ENCODE peak calls at places on chromosomes 1 and 21, in eight cellular contexts. Q, P, V, N, M, S, H and E are unnamed samples.

GRCh38 chr1:109985251-109986053 is 887 bp downstream of the AHCYL1 start:
- DNase-seq in Q (no peak), P (no peak), V (no peak), N (no peak), M (no peak), S (no peak), H (peak), E (no peak)

GRCh38 chr1:47761974-47762373 is 235.2 kb downstream of the TRABD2B start:
- DNase-seq in Q (no peak), P (no peak), V (no peak), N (no peak), M (no peak), S (no peak), H (no peak), E (no peak)

GRCh38 chr21:33403128-33403785 is at the start of gene IFNGR2:
- DNase-seq in Q (no peak), P (no peak), V (peak), N (no peak), M (no peak), S (peak), H (no peak), E (no peak)

GRCh38 chr1:91871994-91872393 is 14.0 kb downstream of the TGFBR3 start:
- DNase-seq in Q (no peak), P (no peak), V (no peak), N (no peak), M (no peak), S (no peak), H (peak), E (no peak)

GRCh38 chr1:30277415-30277814 is 446.0 kb downstream of the MATN1 start:
- DNase-seq in Q (no peak), P (no peak), V (no peak), N (no peak), M (no peak), S (no peak), H (no peak), E (no peak)

GRCh38 chr1:5667513-5668325 is 324.5 kb downstream of the NPHP4 start:
- DNase-seq in Q (no peak), P (no peak), V (no peak), N (no peak), M (no peak), S (no peak), H (no peak), E (no peak)

GRCh38 chr1:109298666-109299086 is 8.1 kb downstream of the MYBPHL start:
- DNase-seq in Q (peak), P (no peak), V (peak), N (peak), M (no peak), S (no peak), H (peak), E (no peak)

GRCh38 chr1:100700586-100700985 is 19.0 kb upstream of the VCAM1 start:
- DNase-seq in Q (no peak), P (no peak), V (no peak), N (no peak), M (no peak), S (no peak), H (peak), E (no peak)

GRCh38 chr1:92909321-92909720 is 51.9 kb downstream of the DIPK1A start:
- DNase-seq in Q (peak), P (no peak), V (peak), N (peak), M (no peak), S (no peak), H (peak), E (no peak)

GRCh38 chr1:72284398-72285073 is 2.2 kb upstream of the NEGR1 start:
- DNase-seq in Q (peak), P (peak), V (peak), N (peak), M (no peak), S (peak), H (peak), E (peak)

GRCh38 chr1:192763243-192763642 is 45.6 kb upstream of the RGS2 start:
- DNase-seq in Q (peak), P (no peak), V (peak), N (no peak), M (no peak), S (no peak), H (peak), E (no peak)

GRCh38 chr1:107547363-107548155 is 406.7 kb downstream of the NTNG1 start:
- DNase-seq in Q (no peak), P (no peak), V (peak), N (no peak), M (no peak), S (no peak), H (no peak), E (no peak)

GRCh38 chr1:152442765-152443164 is 28.7 kb upstream of the CRNN start:
- DNase-seq in Q (peak), P (no peak), V (no peak), N (no peak), M (no peak), S (no peak), H (peak), E (no peak)

GRCh38 chr1:210828996-210829596 is 304.9 kb downstream of the KCNH1 start:
- DNase-seq in Q (no peak), P (no peak), V (no peak), N (no peak), M (no peak), S (no peak), H (no peak), E (no peak)

GRCh38 chr1:25746299-25747045 is 53.5 kb upstream of the SELENON start:
- DNase-seq in Q (no peak), P (no peak), V (no peak), N (no peak), M (no peak), S (no peak), H (no peak), E (no peak)

GRCh38 chr1:25744636-25745425 is 55.2 kb upstream of the SELENON start:
- DNase-seq in Q (no peak), P (no peak), V (no peak), N (no peak), M (no peak), S (no peak), H (no peak), E (no peak)

GRCh38 chr1:25743164-25744139 is 56.5 kb upstream of the SELENON start:
- DNase-seq in Q (peak), P (no peak), V (peak), N (peak), M (peak), S (no peak), H (peak), E (no peak)

GRCh38 chr1:25742316-25742715 is 57.7 kb upstream of the SELENON start:
- DNase-seq in Q (no peak), P (no peak), V (no peak), N (no peak), M (no peak), S (no peak), H (no peak), E (no peak)

GRCh38 chr1:25744140-25744581 is 55.8 kb upstream of the SELENON start:
- DNase-seq in Q (peak), P (no peak), V (peak), N (peak), M (no peak), S (no peak), H (peak), E (no peak)
- TF ChIP-seq CTCF in Q (peak), P (no peak), V (peak), N (peak), M (no peak), S (no peak), H (peak), E (no peak)

GRCh38 chr21:38080888-38081287 is 164.6 kb upstream of the KCNJ6 start:
- DNase-seq in Q (no peak), P (no peak), V (no peak), N (no peak), M (no peak), S (no peak), H (no peak), E (no peak)
- TF ChIP-seq CTCF in Q (no peak), P (no peak), V (no peak), N (no peak), M (no peak), S (no peak), H (no peak), E (no peak)

DNA sequence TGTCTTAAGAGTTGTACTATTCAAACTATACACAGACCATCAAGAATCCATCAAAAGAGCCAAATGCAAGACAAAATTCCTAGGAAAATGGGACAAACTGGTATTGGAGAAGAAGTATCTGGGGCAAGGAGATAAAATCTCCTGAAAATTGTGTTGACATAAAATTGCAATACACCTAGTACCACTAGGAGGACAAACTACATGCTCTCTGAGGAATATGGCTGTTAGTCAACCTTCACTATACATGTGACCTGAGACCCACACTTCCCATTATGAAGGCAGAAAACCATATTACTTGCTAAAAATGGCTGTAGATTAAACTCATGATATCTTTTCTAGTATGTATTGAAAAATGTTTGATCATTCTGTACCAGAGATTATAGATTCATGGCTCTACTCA is 30.0 kb downstream of the IRF2BP2 start:
- DNase-seq in Q (peak), P (peak), V (peak), N (no peak), M (no peak), S (no peak), H (no peak), E (no peak)
- TF ChIP-seq CTCF in Q (peak), P (peak), V (no peak), N (peak), M (no peak), S (peak), H (peak), E (peak)

DNA sequence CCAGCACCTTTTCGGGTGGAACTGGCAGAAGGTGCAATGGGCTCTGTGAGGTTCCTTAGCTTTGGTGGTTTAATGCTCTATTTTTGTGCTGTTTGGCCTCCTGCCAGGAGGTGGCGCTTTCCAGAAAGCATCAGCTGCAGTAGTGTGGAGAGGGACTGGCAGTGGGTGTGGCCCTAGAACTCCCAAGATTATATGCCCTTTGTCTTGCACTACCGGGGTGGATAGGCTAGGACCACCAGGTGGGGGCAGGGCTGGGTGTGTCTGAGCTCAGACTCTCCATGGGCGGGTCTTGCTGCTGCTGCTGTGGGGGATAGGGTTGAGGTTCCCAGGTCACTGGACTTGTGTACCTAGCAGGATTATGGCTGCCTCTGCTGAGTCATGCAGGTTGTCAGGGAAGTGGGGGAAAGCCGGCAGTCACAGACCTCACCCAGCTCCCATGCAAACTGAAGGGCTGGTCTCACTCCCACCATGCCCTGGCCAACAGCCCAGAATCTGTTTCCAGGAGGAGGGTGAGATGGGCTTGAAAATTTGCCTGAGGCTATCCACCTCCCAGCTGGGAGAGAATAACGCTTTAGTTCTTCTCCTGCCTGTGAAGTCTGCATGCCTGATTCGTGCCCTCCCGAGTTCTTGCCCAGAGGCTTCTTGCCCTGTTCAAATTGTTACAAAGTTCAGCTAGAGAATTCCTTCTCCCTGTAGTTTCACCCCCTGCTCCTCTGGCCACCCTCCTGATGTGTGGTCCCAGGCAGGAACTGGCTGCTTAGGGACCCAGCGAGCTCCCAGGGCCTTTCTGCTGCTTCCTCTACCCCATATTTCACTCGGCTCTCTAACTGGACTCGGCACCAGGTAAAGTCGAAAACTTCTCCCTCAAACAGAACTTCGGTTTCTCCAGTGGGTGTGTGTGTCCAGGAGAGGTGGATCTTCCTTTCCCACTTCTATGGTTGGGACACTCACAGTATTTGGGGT is 76.5 kb upstream of the BTG3 start:
- DNase-seq in Q (no peak), P (peak), V (no peak), N (peak), M (no peak), S (no peak), H (no peak), E (no peak)
- TF ChIP-seq CTCF in Q (no peak), P (no peak), V (peak), N (peak), M (no peak), S (peak), H (no peak), E (peak)

GRCh38 chr1:206960676-206961386 is 9.4 kb downstream of the FCAMR start:
- DNase-seq in Q (no peak), P (no peak), V (no peak), N (no peak), M (no peak), S (no peak), H (no peak), E (no peak)
- TF ChIP-seq CTCF in Q (no peak), P (no peak), V (no peak), N (no peak), M (no peak), S (no peak), H (no peak), E (no peak)

GRCh38 chr1:15324867-15325335 is 77.9 kb downstream of the FHAD1 start:
- DNase-seq in Q (no peak), P (no peak), V (no peak), N (no peak), M (no peak), S (no peak), H (no peak), E (no peak)

GRCh38 chr1:15323989-15324866 is 77.2 kb downstream of the FHAD1 start:
- DNase-seq in Q (no peak), P (no peak), V (peak), N (no peak), M (no peak), S (no peak), H (peak), E (no peak)

GRCh38 chr1:15326691-15327530 is 79.9 kb downstream of the FHAD1 start:
- DNase-seq in Q (no peak), P (no peak), V (peak), N (no peak), M (no peak), S (no peak), H (peak), E (no peak)

GRCh38 chr1:15323351-15323988 is 76.4 kb downstream of the FHAD1 start:
- DNase-seq in Q (peak), P (peak), V (peak), N (peak), M (peak), S (peak), H (peak), E (peak)

GRCh38 chr1:15325375-15326085 is 78.5 kb downstream of the FHAD1 start:
- DNase-seq in Q (no peak), P (no peak), V (no peak), N (no peak), M (no peak), S (no peak), H (no peak), E (no peak)
- TF ChIP-seq CTCF in Q (no peak), P (no peak), V (no peak), N (no peak), M (no peak), S (no peak), H (no peak), E (no peak)